ENCODE peak calls at places on chromosome 11, in five cellular contexts. D is fibroblast of mammary gland, X is BJ, Z is psoas muscle, L is DND-41. F is an unnamed sample.

GRCh38 chr11:75052457-75052856 is 44.2 kb downstream of the OR2AT4 start:
- DNase-seq in Z (no peak), L (no peak), X (no peak), D (no peak), F (no peak)

GRCh38 chr11:34366522-34366921 is 8.7 kb upstream of the ABTB2 start:
- DNase-seq in Z (no peak), D (peak; percentile 53), X (no peak), L (peak; percentile 18), F (no peak)

GRCh38 chr11:112392860-112393259 is 132.2 kb upstream of the PLET1 start:
- DNase-seq in X (no peak), D (no peak), Z (no peak), L (no peak), F (no peak)

GRCh38 chr11:9769621-9770020 is 105.7 kb downstream of the SWAP70 start:
- DNase-seq in Z (no peak), L (no peak), D (no peak), X (no peak), F (no peak)

GRCh38 chr11:1873048-1873812 is 18.5 kb downstream of the PRR33 start:
- DNase-seq in L (no peak), Z (peak; percentile 68), D (peak; percentile 70), X (no peak), F (no peak)

GRCh38 chr11:69200331-69201047 is 44.8 kb downstream of the SMIM38 start:
- DNase-seq in Z (no peak), X (no peak), L (no peak), D (no peak), F (no peak)

GRCh38 chr11:14299921-14300320 is 59.1 kb downstream of the RRAS2 start:
- DNase-seq in X (no peak), Z (no peak), D (no peak), L (no peak), F (no peak)

GRCh38 chr11:29518389-29519174 is 498.2 kb downstream of the KCNA4 start:
- DNase-seq in X (no peak), Z (no peak), L (no peak), D (no peak), F (no peak)

GRCh38 chr11:71451596-71452353 is 1.2 kb upstream of the NADSYN1 start:
- DNase-seq in L (peak; percentile 21), X (no peak), Z (peak; percentile 49), D (no peak), F (no peak)

GRCh38 chr11:87466228-87466627 is 428.5 kb downstream of the TMEM135 start:
- DNase-seq in L (no peak), D (peak; percentile 56), X (peak; percentile 25), Z (no peak), F (no peak)

GRCh38 chr11:78039391-78039918 is 16.4 kb upstream of the KCTD14 start:
- DNase-seq in X (no peak), Z (no peak), D (no peak), L (no peak), F (no peak)

GRCh38 chr11:102530558-102530957 is at the start of gene MMP7:
- DNase-seq in Z (no peak), L (no peak), D (peak; percentile 72), X (peak; percentile 31), F (no peak)

GRCh38 chr11:122123258-122123929 is 7.4 kb upstream of the BLID start:
- DNase-seq in X (no peak), L (no peak), D (no peak), Z (no peak), F (no peak)

GRCh38 chr11:70530010-70530409 is 131.7 kb downstream of the CTTN start:
- DNase-seq in D (no peak), L (no peak), X (no peak), Z (no peak), F (no peak)

GRCh38 chr11:107840120-107840479 is 18.5 kb downstream of the SLC35F2 start:
- DNase-seq in Z (no peak), X (no peak), D (no peak), L (no peak), F (no peak)

GRCh38 chr11:96306933-96307747 is 35.9 kb downstream of the MAML2 start:
- DNase-seq in L (no peak), D (peak; percentile 100), X (peak; percentile 86), Z (peak; percentile 59), F (peak; percentile 99)

GRCh38 chr11:46127150-46127638 is 5.9 kb upstream of the PHF21A start:
- DNase-seq in L (peak; percentile 66), X (no peak), D (peak; percentile 74), Z (no peak), F (peak; percentile 76)
- TF ChIP-seq CTCF in L (peak; percentile 44), X (peak; percentile 61), D (peak; percentile 65), Z (no peak), F (peak; percentile 72)

GRCh38 chr11:134120143-134120850 is 51.4 kb downstream of the JAM3 start:
- DNase-seq in L (no peak), Z (peak; percentile 64), D (peak; percentile 94), X (peak; percentile 73), F (no peak)
- H3K4me3 ChIP-seq in L (no peak overlapping the region), Z (peak overlapping the region; percentile 52), D (peak overlapping the region; percentile 16), X (peak overlapping the region; percentile 8), F (peak overlapping the region; percentile 25)

GRCh38 chr11:27209562-27210005 is 153.4 kb downstream of the CCDC34 start:
- DNase-seq in D (peak; percentile 97), Z (peak; percentile 50), X (peak; percentile 80), L (no peak), F (peak; percentile 72)

GRCh38 chr11:27213232-27213660 is 149.8 kb downstream of the CCDC34 start:
- DNase-seq in D (peak; percentile 94), Z (no peak), X (peak; percentile 95), L (no peak), F (peak; percentile 98)

GRCh38 chr11:27210509-27210908 is 152.5 kb downstream of the CCDC34 start:
- DNase-seq in L (no peak), Z (no peak), D (no peak), X (no peak), F (no peak)

GRCh38 chr11:27212248-27212780 is 150.7 kb downstream of the CCDC34 start:
- DNase-seq in Z (no peak), D (no peak), X (no peak), L (no peak), F (no peak)

GRCh38 chr11:27211370-27212127 is 151.5 kb downstream of the CCDC34 start:
- DNase-seq in L (peak; percentile 5), X (no peak), Z (no peak), D (no peak), F (no peak)
- TF ChIP-seq CTCF in L (peak; percentile 58), X (peak; percentile 32), Z (peak; percentile 35), D (peak; percentile 54), F (peak; percentile 61)

GRCh38 chr11:66317322-66317765 is 500 bp upstream of the CD248 start:
- DNase-seq in Z (peak; percentile 70), X (no peak), D (peak; percentile 61), L (peak; percentile 59), F (peak; percentile 36)

GRCh38 chr11:66316849-66317251 is at the start of gene CD248:
- DNase-seq in D (peak; percentile 74), L (peak; percentile 66), X (no peak), Z (peak; percentile 88), F (no peak)

GRCh38 chr11:66317766-66318575 is 1.1 kb upstream of the CD248 start:
- DNase-seq in L (peak; percentile 94), D (peak; percentile 97), X (no peak), Z (peak; percentile 78), F (peak; percentile 57)

GRCh38 chr11:66315921-66316811 is 678 bp downstream of the CD248 start:
- DNase-seq in Z (peak; percentile 51), D (no peak), X (no peak), L (no peak), F (no peak)

GRCh38 chr11:66318576-66318970 is 1.7 kb upstream of the CD248 start:
- DNase-seq in D (peak; percentile 87), X (no peak), L (no peak), Z (no peak), F (no peak)
- H3K4me3 ChIP-seq in D (no peak overlapping the region), X (no peak overlapping the region), L (peak overlapping the region; percentile 41), Z (no peak overlapping the region), F (no peak overlapping the region)

DNA sequence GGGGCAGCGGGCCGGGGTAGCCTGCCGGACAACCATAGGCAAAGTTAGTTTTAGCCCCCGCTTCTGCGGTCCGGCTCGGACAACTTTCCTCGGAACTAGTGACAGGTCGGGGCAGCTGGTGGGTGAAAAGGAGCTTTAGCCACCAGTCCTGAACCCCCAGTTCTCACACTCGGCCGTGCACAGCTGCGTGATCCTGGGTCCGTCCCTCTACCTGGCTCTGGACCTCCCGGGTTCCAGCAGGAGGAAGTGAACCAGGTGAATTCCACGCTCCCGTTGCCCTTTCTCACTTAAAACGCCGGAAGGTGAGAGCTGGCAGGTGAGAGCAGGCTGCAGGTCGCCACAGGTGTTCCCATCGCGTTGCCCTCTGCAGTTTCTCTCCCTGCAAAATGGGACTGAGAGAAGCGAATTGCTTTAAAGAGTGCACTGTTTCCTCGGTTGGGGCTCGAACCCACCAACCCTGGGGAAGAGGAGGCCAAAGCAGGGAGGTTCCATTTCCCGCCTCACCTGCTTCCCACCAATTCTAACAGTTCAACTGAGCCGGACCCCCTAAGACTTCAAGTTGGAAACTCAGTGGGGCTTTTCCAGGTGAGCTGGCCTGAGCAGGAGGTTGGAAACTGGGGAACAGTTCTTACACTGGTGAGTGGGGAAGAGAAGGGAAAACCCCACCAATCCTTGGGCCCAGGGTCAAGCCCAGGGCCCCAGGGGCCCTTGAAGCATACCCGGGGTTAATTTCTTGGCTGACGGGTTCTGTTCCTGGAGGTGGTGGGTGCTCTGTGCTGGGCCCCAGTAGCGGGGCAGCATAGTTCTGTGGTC is 489 bp downstream of the CD82 start:
- DNase-seq in Z (no peak), X (no peak), L (no peak), D (no peak), F (no peak)
- TF ChIP-seq CTCF in Z (no peak), X (no peak), L (no peak), D (no peak), F (no peak)

F was measured in HFF-Myc.